ENCODE peak calls at places on chromosomes 1 and 21, in seven cellular contexts. One of them, this sample, is unnamed.

GRCh38 chr1:27017206-27017605 is 4.6 kb upstream of the TENT5B start:
- DNase-seq in GM04504: no peak
- DNase-seq in NCI-H526: no peak
- DNase-seq in uterus: no peak
- DNase-seq in cardiac fibroblast: no peak
- DNase-seq in midbrain: no peak
- DNase-seq in activated T-cell treated with anti-CD3 and anti-CD28 coated beads, Interleukin-2, amount 50 U/mL, for 1 hour: no peak
- DNase-seq in this sample: no peak

GRCh38 chr1:34650800-34651199 is 104.0 kb upstream of the GJB5 start:
- DNase-seq in NCI-H526: no peak
- DNase-seq in midbrain: no peak
- DNase-seq in GM04504: no peak
- DNase-seq in uterus: no peak
- DNase-seq in activated T-cell treated with anti-CD3 and anti-CD28 coated beads, Interleukin-2, amount 50 U/mL, for 1 hour: no peak
- DNase-seq in cardiac fibroblast: no peak
- DNase-seq in this sample: no peak

GRCh38 chr1:44857446-44857845 is 14.4 kb upstream of the PTCH2 start:
- DNase-seq in NCI-H526: no peak
- DNase-seq in uterus: no peak
- DNase-seq in GM04504: no peak
- DNase-seq in cardiac fibroblast: no peak
- DNase-seq in midbrain: no peak
- DNase-seq in activated T-cell treated with anti-CD3 and anti-CD28 coated beads, Interleukin-2, amount 50 U/mL, for 1 hour: no peak
- DNase-seq in this sample: no peak

GRCh38 chr21:24290151-24290833 is 1317.0 kb downstream of the MRPL39 start:
- DNase-seq in activated T-cell treated with anti-CD3 and anti-CD28 coated beads, Interleukin-2, amount 50 U/mL, for 1 hour: peak; percentile 35
- DNase-seq in NCI-H526: no peak
- DNase-seq in GM04504: no peak
- DNase-seq in cardiac fibroblast: no peak
- DNase-seq in uterus: no peak
- DNase-seq in midbrain: no peak
- DNase-seq in this sample: no peak

GRCh38 chr1:39898146-39898545 is 3.6 kb downstream of the MYCL start:
- DNase-seq in cardiac fibroblast: no peak
- DNase-seq in GM04504: no peak
- DNase-seq in activated T-cell treated with anti-CD3 and anti-CD28 coated beads, Interleukin-2, amount 50 U/mL, for 1 hour: no peak
- DNase-seq in midbrain: no peak
- DNase-seq in uterus: no peak
- DNase-seq in NCI-H526: no peak
- DNase-seq in this sample: no peak

GRCh38 chr1:29514361-29515187 is 278.3 kb downstream of the PTPRU start:
- DNase-seq in uterus: no peak
- DNase-seq in NCI-H526: no peak
- DNase-seq in activated T-cell treated with anti-CD3 and anti-CD28 coated beads, Interleukin-2, amount 50 U/mL, for 1 hour: no peak
- DNase-seq in midbrain: no peak
- DNase-seq in cardiac fibroblast: no peak
- DNase-seq in GM04504: no peak
- DNase-seq in this sample: no peak

GRCh38 chr1:19454265-19455198 is 30.8 kb downstream of the CAPZB start:
- DNase-seq in NCI-H526: no peak
- DNase-seq in GM04504: no peak
- DNase-seq in activated T-cell treated with anti-CD3 and anti-CD28 coated beads, Interleukin-2, amount 50 U/mL, for 1 hour: no peak
- DNase-seq in cardiac fibroblast: no peak
- DNase-seq in midbrain: peak; percentile 30
- DNase-seq in uterus: no peak
- DNase-seq in this sample: no peak

GRCh38 chr1:6761338-6761737 is 23.9 kb upstream of the CAMTA1 start:
- DNase-seq in NCI-H526: no peak
- DNase-seq in GM04504: no peak
- DNase-seq in cardiac fibroblast: no peak
- DNase-seq in uterus: no peak
- DNase-seq in activated T-cell treated with anti-CD3 and anti-CD28 coated beads, Interleukin-2, amount 50 U/mL, for 1 hour: no peak
- DNase-seq in midbrain: no peak
- DNase-seq in this sample: no peak

GRCh38 chr1:11944358-11944981 is 10.0 kb downstream of the PLOD1 start:
- DNase-seq in NCI-H526: peak; percentile 48
- DNase-seq in midbrain: no peak
- DNase-seq in uterus: no peak
- DNase-seq in GM04504: no peak
- DNase-seq in cardiac fibroblast: no peak
- DNase-seq in activated T-cell treated with anti-CD3 and anti-CD28 coated beads, Interleukin-2, amount 50 U/mL, for 1 hour: no peak
- DNase-seq in this sample: no peak

GRCh38 chr1:39917825-39918224 is 16.1 kb upstream of the MYCL start:
- DNase-seq in midbrain: no peak
- DNase-seq in uterus: no peak
- DNase-seq in NCI-H526: no peak
- DNase-seq in cardiac fibroblast: no peak
- DNase-seq in GM04504: no peak
- DNase-seq in activated T-cell treated with anti-CD3 and anti-CD28 coated beads, Interleukin-2, amount 50 U/mL, for 1 hour: no peak
- DNase-seq in this sample: no peak

GRCh38 chr1:23558140-23558871 is 995 bp downstream of the ID3 start:
- DNase-seq in GM04504: no peak
- DNase-seq in NCI-H526: peak; percentile 33
- DNase-seq in activated T-cell treated with anti-CD3 and anti-CD28 coated beads, Interleukin-2, amount 50 U/mL, for 1 hour: peak; percentile 39
- DNase-seq in uterus: peak; percentile 64
- DNase-seq in midbrain: no peak
- DNase-seq in cardiac fibroblast: peak; percentile 66
- DNase-seq in this sample: no peak

GRCh38 chr1:205710201-205711062 is 30.1 kb upstream of the SLC45A3 start:
- DNase-seq in uterus: no peak
- DNase-seq in GM04504: no peak
- DNase-seq in NCI-H526: no peak
- DNase-seq in activated T-cell treated with anti-CD3 and anti-CD28 coated beads, Interleukin-2, amount 50 U/mL, for 1 hour: no peak
- DNase-seq in midbrain: no peak
- DNase-seq in cardiac fibroblast: no peak
- DNase-seq in this sample: no peak

GRCh38 chr1:107430540-107431228 is 289.8 kb downstream of the NTNG1 start:
- DNase-seq in midbrain: peak; percentile 56
- DNase-seq in NCI-H526: peak; percentile 14
- DNase-seq in GM04504: no peak
- DNase-seq in cardiac fibroblast: peak; percentile 30
- DNase-seq in uterus: no peak
- DNase-seq in activated T-cell treated with anti-CD3 and anti-CD28 coated beads, Interleukin-2, amount 50 U/mL, for 1 hour: no peak
- DNase-seq in this sample: peak; percentile 2

GRCh38 chr1:181083842-181084605 is 4.5 kb upstream of the IER5 start:
- DNase-seq in NCI-H526: peak; percentile 55
- DNase-seq in GM04504: no peak
- DNase-seq in uterus: peak; percentile 57
- DNase-seq in midbrain: peak; percentile 26
- DNase-seq in cardiac fibroblast: peak; percentile 71
- DNase-seq in activated T-cell treated with anti-CD3 and anti-CD28 coated beads, Interleukin-2, amount 50 U/mL, for 1 hour: peak; percentile 57
- DNase-seq in this sample: no peak

GRCh38 chr1:103348136-103348535 is 177.4 kb upstream of the RNPC3 start:
- DNase-seq in activated T-cell treated with anti-CD3 and anti-CD28 coated beads, Interleukin-2, amount 50 U/mL, for 1 hour: no peak
- DNase-seq in uterus: no peak
- DNase-seq in NCI-H526: no peak
- DNase-seq in cardiac fibroblast: no peak
- DNase-seq in midbrain: no peak
- DNase-seq in GM04504: no peak
- DNase-seq in this sample: no peak

GRCh38 chr1:183879477-183879876 is 74.6 kb downstream of the RGL1 start:
- DNase-seq in NCI-H526: peak; percentile 25
- DNase-seq in activated T-cell treated with anti-CD3 and anti-CD28 coated beads, Interleukin-2, amount 50 U/mL, for 1 hour: no peak
- DNase-seq in cardiac fibroblast: peak; percentile 65
- DNase-seq in GM04504: no peak
- DNase-seq in midbrain: no peak
- DNase-seq in uterus: no peak
- DNase-seq in this sample: no peak

GRCh38 chr21:14235101-14235500 is 19.1 kb downstream of the RBM11 start:
- DNase-seq in midbrain: no peak
- DNase-seq in NCI-H526: no peak
- DNase-seq in cardiac fibroblast: no peak
- DNase-seq in activated T-cell treated with anti-CD3 and anti-CD28 coated beads, Interleukin-2, amount 50 U/mL, for 1 hour: no peak
- DNase-seq in GM04504: no peak
- DNase-seq in uterus: no peak
- DNase-seq in this sample: no peak